ENCODE peak calls at places on chromosomes 4 and X, in ten cellular contexts. X, O, H, G, Q, P, C, B, R and S are unnamed samples.

GRCh38 chrX:84046403-84046984 is 141.5 kb downstream of the RPS6KA6 start:
- DNase-seq in X (no peak), O (no peak), H (peak; percentile 15), G (peak; percentile 38), Q (peak; percentile 10), P (peak; percentile 71), C (peak; percentile 63), B (no peak), R (peak; percentile 37), S (no peak)

GRCh38 chrX:3136161-3136961 is 95.1 kb downstream of the ARSF start:
- DNase-seq in X (no peak), O (no peak), H (peak; percentile 55), G (no peak), Q (no peak), P (peak; percentile 61), C (no peak), B (no peak), R (no peak), S (no peak)

GRCh38 chr4:177442623-177443155 is 452 bp upstream of the AGA start:
- DNase-seq in X (no peak), O (no peak), H (no peak), G (no peak), Q (no peak), P (no peak), C (peak; percentile 10), B (no peak), R (peak; percentile 16), S (no peak)

GRCh38 chr4:113162089-113162488 is 112.6 kb downstream of the ANK2 start:
- DNase-seq in X (no peak), O (no peak), H (no peak), G (no peak), Q (no peak), P (no peak), C (no peak), B (no peak), R (no peak), S (no peak)

GRCh38 chr4:147879676-147880075 is 147.8 kb downstream of the ARHGAP10 start:
- DNase-seq in X (no peak), O (no peak), H (no peak), G (no peak), Q (no peak), P (no peak), C (no peak), B (no peak), R (no peak), S (no peak)

GRCh38 chr4:81214518-81215218 is 354 bp downstream of the PRKG2 start:
- DNase-seq in X (no peak), O (no peak), H (peak; percentile 74), G (peak; percentile 25), Q (no peak), P (peak; percentile 77), C (no peak), B (no peak), R (peak; percentile 29), S (no peak)

GRCh38 chr4:91448668-91449330 is 855.0 kb upstream of the GRID2 start:
- DNase-seq in X (no peak), O (no peak), H (no peak), G (no peak), Q (no peak), P (no peak), C (no peak), B (no peak), R (peak; percentile 67), S (no peak)

GRCh38 chr4:26030260-26030667 is 116.2 kb downstream of the SMIM20 start:
- DNase-seq in X (no peak), O (no peak), H (peak; percentile 39), G (no peak), Q (no peak), P (peak; percentile 86), C (no peak), B (no peak), R (no peak), S (no peak)

GRCh38 chr4:12716896-12717295 is 767.2 kb downstream of the RAB28 start:
- DNase-seq in X (no peak), O (no peak), H (no peak), G (no peak), Q (no peak), P (no peak), C (no peak), B (no peak), R (no peak), S (no peak)

GRCh38 chr4:159503243-159503642 is 400.4 kb downstream of the RAPGEF2 start:
- DNase-seq in X (no peak), O (no peak), H (peak; percentile 83), G (no peak), Q (no peak), P (peak; percentile 52), C (no peak), B (no peak), R (no peak), S (no peak)

GRCh38 chr4:98113005-98113404 is 30.3 kb downstream of the STPG2 start:
- DNase-seq in X (no peak), O (no peak), H (peak; percentile 69), G (peak; percentile 25), Q (no peak), P (peak; percentile 63), C (peak; percentile 14), B (no peak), R (peak; percentile 42), S (no peak)

GRCh38 chr4:53963786-53964185 is 100.6 kb downstream of the CHIC2 start:
- DNase-seq in X (no peak), O (no peak), H (no peak), G (no peak), Q (no peak), P (no peak), C (no peak), B (no peak), R (no peak), S (no peak)

GRCh38 chrX:83004012-83004411 is 504.1 kb upstream of the POU3F4 start:
- DNase-seq in X (no peak), O (no peak), H (no peak), G (no peak), Q (no peak), P (no peak), C (no peak), B (no peak), R (no peak), S (no peak)

GRCh38 chrX:83008415-83008814 is 499.7 kb upstream of the POU3F4 start:
- DNase-seq in X (no peak), O (no peak), H (no peak), G (no peak), Q (no peak), P (no peak), C (peak; percentile 33), B (no peak), R (peak; percentile 0), S (no peak)
- TF ChIP-seq CTCF in X (peak; percentile 3), O (peak; percentile 17), H (peak; percentile 57), G (peak; percentile 38), Q (no peak), P (peak; percentile 78), C (peak; percentile 47), B (no peak), R (peak; percentile 5), S (no peak)

DNA sequence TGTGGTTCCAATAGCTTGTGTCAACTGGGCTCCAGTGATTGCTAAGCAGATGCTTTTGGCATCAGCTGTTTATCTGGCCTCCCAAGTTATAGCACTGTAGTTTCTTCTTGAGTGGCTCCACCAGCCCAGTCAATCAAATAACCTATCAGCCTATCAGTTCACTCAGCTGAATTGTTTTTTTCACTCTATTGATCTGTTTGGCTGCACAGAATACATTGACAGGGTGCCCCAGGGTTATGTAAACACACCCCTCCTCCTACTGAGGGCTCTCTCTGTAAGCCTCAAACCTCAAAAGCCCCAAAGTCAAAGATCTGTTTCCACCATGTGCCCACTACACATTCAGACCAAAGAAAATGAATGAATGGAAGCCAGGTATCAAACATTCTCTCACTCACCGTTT is 214.0 kb downstream of the HS6ST2 start:
- DNase-seq in X (no peak), O (no peak), H (no peak), G (no peak), Q (no peak), P (no peak), C (no peak), B (no peak), R (no peak), S (no peak)
- TF ChIP-seq CTCF in X (no peak), O (no peak), H (no peak), G (no peak), Q (no peak), P (no peak), C (no peak), B (no peak), R (no peak), S (no peak)

GRCh38 chr4:154854362-154854761 is 73.3 kb downstream of the RBM46 start:
- DNase-seq in X (no peak), O (no peak), H (peak; percentile 41), G (peak; percentile 4), Q (no peak), P (no peak), C (peak; percentile 14), B (no peak), R (peak; percentile 52), S (no peak)
- TF ChIP-seq CTCF in X (peak; percentile 42), O (no peak), H (peak; percentile 59), G (peak; percentile 15), Q (no peak), P (peak; percentile 78), C (peak; percentile 27), B (no peak), R (peak; percentile 44), S (peak; percentile 9)

DNA sequence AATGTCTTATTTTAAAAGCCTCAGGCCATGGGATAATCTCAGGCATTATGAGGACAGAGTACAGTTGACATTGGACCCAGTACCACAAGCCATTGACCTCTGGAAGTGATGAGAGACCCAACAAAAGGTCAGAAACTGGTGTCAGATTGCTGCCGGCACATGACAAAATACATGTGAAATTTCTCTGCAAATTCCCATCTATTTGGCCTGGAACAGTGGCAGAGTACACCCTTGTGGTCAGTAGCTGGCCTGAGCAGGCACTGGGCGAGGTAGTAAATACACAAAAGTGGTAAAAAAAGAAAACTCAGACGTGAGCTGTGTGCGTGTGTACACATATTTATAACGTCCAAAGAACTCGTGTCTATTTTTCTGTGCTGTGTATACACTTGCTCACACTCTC is 155.5 kb downstream of the DHX15 start:
- DNase-seq in X (no peak), O (no peak), H (no peak), G (no peak), Q (no peak), P (no peak), C (no peak), B (no peak), R (no peak), S (no peak)
- TF ChIP-seq CTCF in X (no peak), O (no peak), H (peak; percentile 38), G (peak; percentile 24), Q (no peak), P (no peak), C (no peak), B (no peak), R (no peak), S (peak; percentile 60)

DNA sequence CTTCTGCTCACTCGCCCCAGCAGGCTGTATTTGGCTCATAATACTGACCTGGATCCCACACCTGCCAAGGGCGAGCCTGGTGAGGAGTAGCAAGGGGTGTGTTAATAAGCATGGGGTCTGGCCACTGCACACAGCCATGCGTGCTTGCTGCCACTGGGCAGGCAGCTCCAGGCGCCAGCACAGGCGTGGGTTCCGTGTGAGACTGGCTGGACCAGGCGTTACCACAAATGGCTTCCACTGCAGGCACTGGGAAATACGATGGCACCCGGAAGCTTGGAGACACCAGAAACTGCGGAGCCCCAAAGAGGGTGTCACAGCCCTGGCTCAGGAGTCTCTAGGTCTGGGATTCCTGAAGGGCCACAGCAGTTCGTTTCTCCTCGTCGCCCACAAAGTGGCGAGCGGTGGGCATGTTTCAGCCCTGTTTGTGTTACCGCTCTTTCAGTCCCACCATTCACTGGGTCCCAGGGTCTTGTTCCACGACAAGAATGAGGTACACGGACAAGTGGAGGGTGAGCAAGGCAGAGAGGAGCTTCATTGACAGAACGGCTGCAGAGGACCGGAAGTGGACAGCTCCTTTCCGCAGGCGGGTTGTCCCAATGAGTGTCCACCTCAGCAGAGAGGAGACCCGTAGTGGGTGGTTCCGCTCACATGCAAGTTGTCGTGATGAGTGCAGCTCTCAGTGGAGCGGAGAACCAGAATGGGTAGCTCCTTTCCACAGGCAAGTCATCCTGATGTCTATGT is 428.9 kb downstream of the EPHA5 start:
- DNase-seq in X (no peak), O (no peak), H (no peak), G (no peak), Q (no peak), P (peak; percentile 42), C (no peak), B (no peak), R (no peak), S (no peak)
- TF ChIP-seq CTCF in X (no peak), O (no peak), H (no peak), G (no peak), Q (no peak), P (no peak), C (no peak), B (no peak), R (no peak), S (no peak)